ENCODE peak calls at places on chromosome 6, in seven cellular contexts. S is right lobe of liver; W is breast epithelium; I is CD8-positive, alpha-beta memory T cell; G is kidney; Z is AG04450; P is small intestine. A is an unnamed sample. For H3K9me3, the result is how much of the 10 kb centered on the place peaks cover.

GRCh38 chr6:102798631-102799030 is 1405.1 kb downstream of the GRIK2 start:
- DNase-seq in I (no peak), S (no peak), Z (no peak), G (no peak), P (no peak), W (no peak), A (no peak)

GRCh38 chr6:131789219-131789618 is 18.6 kb upstream of the ENPP1 start:
- DNase-seq in W (no peak), S (no peak), I (no peak), P (no peak), Z (no peak), G (no peak), A (no peak)

GRCh38 chr6:3506751-3507388 is 50.0 kb upstream of the SLC22A23 start:
- DNase-seq in Z (no peak), S (no peak), P (no peak), W (no peak), G (no peak), I (no peak), A (no peak)

GRCh38 chr6:39881851-39882566 is 52.3 kb downstream of the MOCS1 start:
- DNase-seq in S (no peak), G (no peak), P (no peak), Z (peak), I (no peak), W (no peak), A (no peak)

GRCh38 chr6:6875818-6876470 is 231.8 kb upstream of the RREB1 start:
- DNase-seq in I (no peak), G (no peak), S (no peak), W (no peak), Z (peak), P (peak), A (no peak)

GRCh38 chr6:169141706-169142705 is 111.6 kb downstream of the THBS2 start:
- DNase-seq in I (no peak), G (peak), P (no peak), Z (no peak), S (no peak), W (no peak), A (no peak)

GRCh38 chr6:112198582-112198981 is 55.8 kb downstream of the LAMA4 start:
- DNase-seq in Z (no peak), I (no peak), G (no peak), W (no peak), S (no peak), P (no peak), A (no peak)

GRCh38 chr6:131982740-131983259 is 31.6 kb upstream of the CCN2 start:
- DNase-seq in P (no peak), S (no peak), G (no peak), I (no peak), Z (peak), W (no peak), A (no peak)

GRCh38 chr6:169160091-169160854 is 93.4 kb downstream of the THBS2 start:
- DNase-seq in I (no peak), Z (no peak), W (no peak), S (no peak), P (no peak), G (peak), A (no peak)

GRCh38 chr6:61886608-61887259 is 399.3 kb downstream of the KHDRBS2 start:
- DNase-seq in S (no peak), W (no peak), Z (no peak), G (no peak), I (no peak), P (no peak), A (no peak)

GRCh38 chr6:999552-999951 is 306.6 kb upstream of the EXOC2 start:
- DNase-seq in W (no peak), Z (no peak), S (no peak), P (no peak), I (no peak), G (no peak), A (no peak)

GRCh38 chr6:113909224-113909856 is 52.2 kb downstream of the MARCKS start:
- DNase-seq in G (no peak), I (no peak), S (no peak), W (no peak), P (peak), Z (peak), A (no peak)

GRCh38 chr6:113903666-113904330 is 46.7 kb downstream of the MARCKS start:
- DNase-seq in P (no peak), I (no peak), W (no peak), G (peak), Z (no peak), S (peak), A (no peak)

GRCh38 chr6:128882560-128882959 is 378 bp upstream of the LAMA2 start:
- DNase-seq in Z (no peak), S (no peak), P (no peak), I (no peak), G (no peak), W (no peak), A (no peak)

GRCh38 chr6:18368277-18369105 is 18.7 kb upstream of the RNF144B start:
- DNase-seq in I (no peak), G (no peak), Z (no peak), P (peak), S (no peak), W (no peak), A (no peak)

GRCh38 chr6:33761922-33762629 is 15.4 kb upstream of the IP6K3 start:
- DNase-seq in W (peak), S (peak), G (peak), I (no peak), P (peak), Z (no peak), A (no peak)

GRCh38 chr6:21327326-21328140 is 266.0 kb upstream of the SOX4 start:
- DNase-seq in Z (no peak), P (no peak), I (no peak), G (no peak), S (no peak), W (no peak), A (no peak)

GRCh38 chr6:127690092-127690491 is 113.1 kb downstream of the C6orf58 start:
- DNase-seq in S (no peak), P (no peak), G (no peak), Z (peak), I (no peak), W (no peak), A (no peak)

GRCh38 chr6:24855389-24856245 is 56.9 kb upstream of the ARMH2 start:
- DNase-seq in P (peak), W (no peak), S (no peak), G (no peak), I (peak), Z (peak), A (peak)

GRCh38 chr6:159807150-159807859 is 7.2 kb downstream of the PNLDC1 start:
- DNase-seq in Z (no peak), I (no peak), G (no peak), W (no peak), P (peak), S (no peak), A (no peak)

GRCh38 chr6:125906158-125906998 is 50.2 kb upstream of the HINT3 start:
- DNase-seq in I (peak), W (no peak), P (peak), S (no peak), G (no peak), Z (no peak), A (peak)

GRCh38 chr6:52998603-52999002 is 3.5 kb upstream of the GSTA4 start:
- DNase-seq in S (no peak), W (no peak), P (no peak), G (no peak), Z (no peak), I (no peak), A (no peak)

GRCh38 chr6:99530627-99531026 is 15.4 kb upstream of the USP45 start:
- DNase-seq in Z (no peak), G (no peak), S (no peak), P (no peak), W (no peak), I (no peak), A (no peak)

DNA sequence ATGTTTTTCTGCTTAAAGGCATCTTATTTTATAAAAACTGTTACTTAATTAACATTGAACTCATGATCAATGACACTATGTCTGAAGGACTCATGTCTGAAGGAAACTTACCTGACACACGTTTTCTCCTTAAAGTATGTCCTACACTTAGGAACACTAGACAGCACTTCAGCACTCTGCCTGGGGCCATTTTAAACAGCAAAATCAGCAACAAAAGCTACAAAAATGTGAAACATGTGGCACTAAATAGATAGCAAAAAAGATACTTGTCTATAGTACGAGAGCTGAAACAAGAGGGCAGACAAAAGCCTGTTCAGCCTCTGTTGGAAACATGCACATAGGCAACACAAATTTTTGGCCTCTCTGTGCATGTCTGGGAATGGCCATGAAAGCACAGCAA is 93.5 kb upstream of the TMEM30A start:
- DNase-seq in I (no peak), Z (no peak), S (no peak), P (no peak), G (no peak), W (no peak), A (no peak)
- H3K9me3 ChIP-seq in I (under half), Z (under half), S (under half), P (under half), G (under half), W (under half), A (under half)

GRCh38 chr6:86357877-86358276 is 579.5 kb upstream of the HTR1E start:
- DNase-seq in Z (no peak), P (no peak), S (no peak), W (no peak), I (no peak), G (no peak), A (no peak)

GRCh38 chr6:86355271-86355670 is 582.1 kb upstream of the HTR1E start:
- DNase-seq in I (no peak), P (no peak), Z (no peak), S (no peak), W (no peak), G (no peak), A (no peak)
- H3K9me3 ChIP-seq in I (under half), P (under half), Z (under half), S (under half), W (under half), G (under half), A (under half)

DNA sequence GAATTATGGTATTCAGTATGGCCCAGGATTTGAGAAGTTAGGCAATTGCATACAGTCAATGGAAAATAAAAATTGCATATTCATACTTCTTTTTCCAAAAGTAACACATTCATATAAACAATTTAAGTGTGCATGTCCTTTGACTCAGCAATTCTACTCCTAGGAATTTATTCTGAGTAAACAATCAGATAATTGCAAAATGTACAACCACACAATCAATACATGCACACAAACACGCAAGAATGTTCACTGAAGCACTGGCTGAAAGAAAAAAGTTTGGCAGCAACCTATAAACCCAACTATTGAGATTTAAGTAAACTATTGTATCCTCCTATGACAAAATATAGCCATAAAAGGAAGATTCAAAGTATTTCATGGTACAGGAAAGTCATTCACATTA is 1.6 kb downstream of the CYP39A1 start:
- DNase-seq in S (no peak), G (no peak), W (no peak), P (no peak), Z (no peak), I (no peak), A (no peak)
- H3K9me3 ChIP-seq in S (under half), G (under half), W (under half), P (under half), Z (under half), I (under half), A (under half)

GRCh38 chr6:26653007-26653406 is 6.5 kb downstream of the ZNF322 start:
- DNase-seq in W (no peak), S (no peak), Z (no peak), P (no peak), I (no peak), G (no peak), A (no peak)

GRCh38 chr6:26657268-26657667 is 2.3 kb downstream of the ZNF322 start:
- DNase-seq in S (no peak), G (no peak), Z (no peak), I (no peak), W (no peak), P (no peak), A (no peak)

GRCh38 chr6:26646074-26646473 is 13.5 kb downstream of the ZNF322 start:
- DNase-seq in P (no peak), G (no peak), W (no peak), Z (no peak), I (no peak), S (no peak), A (no peak)

GRCh38 chr6:26651382-26651781 is 8.2 kb downstream of the ZNF322 start:
- DNase-seq in W (no peak), Z (no peak), P (no peak), G (no peak), I (no peak), S (no peak), A (no peak)
- H3K9me3 ChIP-seq in W (under half), Z (under half), P (under half), G (under half), I (under half), S (under half), A (under half)

DNA sequence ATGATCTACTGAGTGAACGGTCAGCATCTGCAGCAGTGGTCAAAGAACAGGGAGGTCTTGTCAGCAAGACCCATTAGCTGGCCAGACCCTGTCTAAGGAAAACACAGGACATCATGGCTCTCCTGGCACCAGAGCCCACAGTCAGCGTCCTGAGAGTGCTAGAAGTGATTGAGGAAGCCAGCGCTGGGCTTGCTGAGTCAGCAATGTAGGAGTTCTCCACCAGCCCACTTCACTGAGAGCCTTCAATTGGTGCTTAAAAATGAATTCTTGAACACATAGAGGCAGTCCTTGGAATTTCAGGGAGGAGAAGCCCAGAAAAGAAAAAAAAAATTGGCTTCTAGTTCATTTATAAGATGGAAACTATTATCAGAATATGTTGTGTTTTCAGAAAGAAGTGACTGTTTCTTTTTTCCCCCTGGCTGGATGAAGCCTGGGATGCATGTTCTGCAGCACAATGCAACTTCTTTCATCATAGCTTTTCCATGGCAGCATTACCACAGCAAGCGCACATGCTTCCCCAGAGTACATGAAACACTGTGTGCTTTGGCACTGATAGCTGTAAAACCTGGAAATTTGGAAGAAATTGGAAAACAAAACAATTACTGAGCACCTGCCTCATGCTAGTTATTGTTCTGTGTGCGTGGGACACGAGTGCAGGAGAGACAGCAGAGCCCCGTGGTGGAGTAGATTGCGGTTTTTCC is 899.9 kb downstream of the C6orf118 start:
- DNase-seq in P (no peak), Z (no peak), G (no peak), I (no peak), W (no peak), S (no peak), A (no peak)
- H3K9me3 ChIP-seq in P (under half), Z (under half), G (under half), I (under half), W (under half), S (under half), A (under half)

DNA sequence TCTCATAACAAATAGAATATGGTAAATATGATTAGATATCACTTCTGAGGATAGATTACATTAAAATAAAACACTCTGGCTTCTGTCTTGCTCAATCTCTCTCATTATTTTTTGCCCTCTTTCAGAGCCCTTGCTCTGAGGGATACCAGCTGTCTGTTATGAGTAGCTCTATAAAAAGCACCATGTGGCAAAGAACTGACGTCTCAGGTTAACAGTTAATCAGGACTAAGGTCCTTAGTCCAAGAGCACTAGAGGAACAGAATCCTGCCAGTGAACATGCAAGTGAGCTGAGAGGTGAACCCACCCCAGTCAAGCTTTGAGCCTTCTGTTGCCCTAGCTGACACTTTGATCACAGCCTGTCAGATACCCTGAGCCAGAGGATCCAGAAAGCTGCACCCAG is 402.2 kb upstream of the HTR1E start:
- DNase-seq in I (no peak), W (no peak), G (no peak), S (no peak), Z (no peak), P (no peak), A (no peak)
- H3K9me3 ChIP-seq in I (under half), W (under half), G (under half), S (under half), Z (under half), P (under half), A (under half)

DNA sequence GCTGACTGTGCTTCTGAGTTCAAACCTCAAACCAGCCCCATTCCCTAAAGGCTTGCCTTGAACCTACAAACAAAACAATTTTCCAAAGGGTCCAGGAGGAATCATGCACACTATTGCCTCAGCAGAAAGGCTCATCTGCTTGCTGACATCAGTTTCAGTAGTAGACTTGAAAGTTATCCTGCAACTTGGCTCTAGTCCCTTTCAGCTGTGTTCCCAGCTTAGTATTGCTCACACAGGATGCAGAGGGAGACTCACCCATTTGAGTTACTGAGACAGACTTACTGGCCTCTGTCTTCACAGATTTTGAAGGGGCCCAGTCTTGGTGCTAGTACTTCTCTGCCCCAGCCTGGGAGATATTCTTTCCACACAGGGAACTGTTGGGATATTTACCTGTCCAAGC is 38.5 kb upstream of the TFB1M start:
- DNase-seq in W (no peak), S (no peak), P (no peak), Z (peak), I (no peak), G (no peak), A (no peak)
- H3K9me3 ChIP-seq in W (under half), S (under half), P (under half), Z (under half), I (under half), G (under half), A (under half)

DNA sequence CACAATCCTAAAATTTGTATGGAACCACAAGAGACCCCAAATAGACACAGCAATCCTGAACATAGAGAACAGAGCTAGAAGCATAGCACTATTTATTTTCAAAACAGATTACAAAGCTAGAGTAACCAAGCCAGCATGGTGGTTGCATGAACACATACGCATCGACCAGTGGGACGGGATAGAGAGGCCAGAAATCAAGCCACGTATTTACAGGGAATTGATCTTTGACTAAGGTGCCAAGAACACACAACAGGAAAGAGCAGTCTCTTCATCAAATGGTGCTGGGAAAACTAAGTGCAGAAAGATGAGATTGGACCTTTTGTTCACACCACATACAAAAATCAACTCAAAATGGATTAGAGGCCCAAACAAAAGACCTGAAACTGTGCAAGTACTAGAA is 21.1 kb downstream of the TTLL2 start:
- DNase-seq in P (no peak), Z (no peak), S (peak), I (no peak), W (no peak), G (no peak), A (no peak)
- H3K9me3 ChIP-seq in P (under half), Z (under half), S (under half), I (under half), W (under half), G (under half), A (under half)

GRCh38 chr6:149182262-149182661 is 135.2 kb upstream of the TAB2 start:
- DNase-seq in I (no peak), G (no peak), P (no peak), W (no peak), Z (no peak), S (no peak), A (no peak)

GRCh38 chr6:149185799-149186357 is 131.6 kb upstream of the TAB2 start:
- DNase-seq in P (no peak), S (no peak), I (no peak), W (no peak), G (no peak), Z (no peak), A (no peak)

GRCh38 chr6:149181304-149181703 is 136.2 kb upstream of the TAB2 start:
- DNase-seq in I (no peak), G (no peak), W (no peak), P (no peak), Z (no peak), S (no peak), A (no peak)

GRCh38 chr6:149186873-149187272 is 130.6 kb upstream of the TAB2 start:
- DNase-seq in I (no peak), G (no peak), W (no peak), P (no peak), S (no peak), Z (no peak), A (no peak)

DNA sequence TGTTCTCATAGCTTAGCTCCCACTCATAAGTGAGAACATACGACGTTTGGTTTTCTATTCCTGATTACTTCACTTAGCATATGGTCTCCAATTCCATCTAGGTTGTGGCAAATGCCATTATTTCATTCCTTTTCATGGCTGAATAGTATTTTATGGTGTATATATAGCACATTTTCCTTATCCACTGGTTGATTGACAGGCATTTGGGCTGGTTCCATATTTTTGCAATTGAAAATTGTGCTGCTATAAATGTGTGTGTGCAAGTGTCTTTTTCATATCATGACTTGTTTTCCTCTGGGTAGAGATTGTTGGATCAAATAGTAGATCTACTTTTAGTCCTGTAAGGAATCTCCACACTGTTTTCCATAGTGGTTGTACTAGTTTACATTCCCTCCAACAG is 133.0 kb upstream of the TAB2 start:
- DNase-seq in S (no peak), I (no peak), W (no peak), Z (no peak), P (no peak), G (no peak), A (no peak)
- H3K9me3 ChIP-seq in S (under half), I (under half), W (under half), Z (under half), P (under half), G (under half), A (under half)